ENCODE peak calls at places on chromosomes 11 and 22, in four cellular contexts. One of them, this sample, is unnamed.
A peak's percentile ranks its signal among the peaks of the same experiment; 100 is the strongest.

GRCh38 chr11:64007629-64008282 is 21.5 kb downstream of the OTUB1 start:
- DNase-seq in activated naive CD4-positive, alpha-beta T cell: no peak
- DNase-seq in dorsolateral prefrontal cortex: peak; percentile 50
- DNase-seq in H54: no peak
- DNase-seq in this sample: no peak

GRCh38 chr11:108914981-108915380 is 250.1 kb downstream of the DDX10 start:
- DNase-seq in activated naive CD4-positive, alpha-beta T cell: no peak
- DNase-seq in dorsolateral prefrontal cortex: no peak
- DNase-seq in H54: no peak
- DNase-seq in this sample: no peak

GRCh38 chr11:69030324-69030723 is 17.3 kb upstream of the MRGPRF start:
- DNase-seq in activated naive CD4-positive, alpha-beta T cell: no peak
- DNase-seq in dorsolateral prefrontal cortex: no peak
- DNase-seq in H54: no peak
- DNase-seq in this sample: no peak

GRCh38 chr11:14577835-14578529 is 57.8 kb upstream of the PSMA1 start:
- DNase-seq in activated naive CD4-positive, alpha-beta T cell: no peak
- DNase-seq in dorsolateral prefrontal cortex: no peak
- DNase-seq in H54: no peak
- DNase-seq in this sample: no peak

GRCh38 chr22:43289551-43289963 is 53.6 kb downstream of the SCUBE1 start:
- DNase-seq in activated naive CD4-positive, alpha-beta T cell: no peak
- DNase-seq in dorsolateral prefrontal cortex: no peak
- DNase-seq in H54: no peak
- DNase-seq in this sample: no peak

GRCh38 chr11:62553839-62554361 is 7.3 kb upstream of the AHNAK start:
- DNase-seq in activated naive CD4-positive, alpha-beta T cell: no peak
- DNase-seq in dorsolateral prefrontal cortex: no peak
- DNase-seq in H54: peak; percentile 71
- DNase-seq in this sample: no peak

GRCh38 chr11:19770277-19770676 is 57.6 kb downstream of the NAV2 start:
- DNase-seq in activated naive CD4-positive, alpha-beta T cell: no peak
- DNase-seq in dorsolateral prefrontal cortex: no peak
- DNase-seq in H54: no peak
- DNase-seq in this sample: no peak

GRCh38 chr11:122159861-122160260 is 43.8 kb upstream of the BLID start:
- DNase-seq in activated naive CD4-positive, alpha-beta T cell: no peak
- DNase-seq in dorsolateral prefrontal cortex: no peak
- DNase-seq in H54: no peak
- DNase-seq in this sample: no peak

GRCh38 chr22:19103881-19104821 is 18.1 kb downstream of the DGCR2 start:
- DNase-seq in activated naive CD4-positive, alpha-beta T cell: no peak
- DNase-seq in dorsolateral prefrontal cortex: peak; percentile 29
- DNase-seq in H54: no peak
- DNase-seq in this sample: no peak

GRCh38 chr11:83573097-83573496 is 286.9 kb upstream of the CCDC90B start:
- DNase-seq in activated naive CD4-positive, alpha-beta T cell: no peak
- DNase-seq in dorsolateral prefrontal cortex: no peak
- DNase-seq in H54: no peak
- DNase-seq in this sample: no peak

GRCh38 chr11:10551845-10552352 is 10.9 kb upstream of the RNF141 start:
- DNase-seq in activated naive CD4-positive, alpha-beta T cell: no peak
- DNase-seq in dorsolateral prefrontal cortex: no peak
- DNase-seq in H54: no peak
- DNase-seq in this sample: no peak

GRCh38 chr11:126790550-126790981 is 210.0 kb downstream of the KIRREL3 start:
- DNase-seq in activated naive CD4-positive, alpha-beta T cell: no peak
- DNase-seq in dorsolateral prefrontal cortex: peak; percentile 50
- DNase-seq in H54: peak; percentile 63
- DNase-seq in this sample: no peak

GRCh38 chr22:48748860-48749554 is 1078.7 kb downstream of the BRD1 start:
- DNase-seq in activated naive CD4-positive, alpha-beta T cell: no peak
- DNase-seq in dorsolateral prefrontal cortex: no peak
- DNase-seq in H54: no peak
- DNase-seq in this sample: no peak

GRCh38 chr22:33076368-33076767 is 18.2 kb upstream of the SYN3 start:
- DNase-seq in activated naive CD4-positive, alpha-beta T cell: no peak
- DNase-seq in dorsolateral prefrontal cortex: no peak
- DNase-seq in H54: no peak
- DNase-seq in this sample: no peak

This sample was measured in KG1.